ENCODE peak calls at places on chromosomes 1 and 21, in nine cellular contexts. I is activated T-helper 1 cell treated with anti-CD3 and anti-CD28 coated beads, Interleukin-12 subunit alpha, Interleukin-12 subunit beta, Interleukin-2, Interleukin-4 antibody, amounts not matched to agents 30 ng/mL and 10 ng/mL and 1 ng/mL, durations not matched to agents 14 hours and 24 hours and 36 hours; T is SW 1271; F is HCT116; E is NCI-H1436; X is GM12864; O is NCI-H1105; B is AG08396; Y is naive thymus-derived CD4-positive, alpha-beta T cell. D is an unnamed sample.

GRCh38 chr1:228098323-228098931 is 4.7 kb downstream of the C1orf35 start:
- DNase-seq in I (no peak), T (no peak), F (no peak), E (no peak), X (no peak), O (no peak), B (no peak), Y (no peak), D (no peak)

GRCh38 chr1:221840511-221841243 is 98.8 kb upstream of the DUSP10 start:
- DNase-seq in I (no peak), T (no peak), F (no peak), E (no peak), X (peak), O (no peak), B (no peak), Y (no peak), D (no peak)

GRCh38 chr1:209038316-209038715 is 545.2 kb upstream of the CAMK1G start:
- DNase-seq in I (no peak), T (no peak), F (no peak), E (no peak), X (no peak), O (no peak), B (no peak), Y (no peak), D (no peak)

GRCh38 chr1:11920239-11920903 is 5.9 kb downstream of the KIAA2013 start:
- DNase-seq in I (no peak), T (no peak), F (no peak), E (no peak), X (no peak), O (no peak), B (no peak), Y (no peak), D (no peak)

GRCh38 chr1:71438626-71439025 is 357.8 kb upstream of the ZRANB2 start:
- DNase-seq in I (no peak), T (no peak), F (no peak), E (no peak), X (no peak), O (no peak), B (no peak), Y (no peak), D (no peak)

GRCh38 chr1:204408074-204408507 is 3.5 kb downstream of the PPP1R15B start:
- DNase-seq in I (no peak), T (no peak), F (no peak), E (no peak), X (no peak), O (peak), B (peak), Y (peak), D (no peak)

GRCh38 chr1:68232354-68233148 is at the start of gene WLS:
- DNase-seq in I (no peak), T (peak), F (peak), E (peak), X (no peak), O (peak), B (peak), Y (no peak), D (peak)

GRCh38 chr21:26388731-26389231 is 184.3 kb downstream of the CYYR1 start:
- DNase-seq in I (no peak), T (peak), F (no peak), E (no peak), X (no peak), O (no peak), B (no peak), Y (no peak), D (no peak)

GRCh38 chr1:196637606-196638005 is 14.2 kb upstream of the CFH start:
- DNase-seq in I (no peak), T (no peak), F (no peak), E (no peak), X (no peak), O (no peak), B (no peak), Y (no peak), D (no peak)

GRCh38 chr1:31483012-31483946 is 70.3 kb downstream of the SERINC2 start:
- DNase-seq in I (no peak), T (no peak), F (no peak), E (no peak), X (no peak), O (no peak), B (peak), Y (no peak), D (peak)

GRCh38 chr1:218557731-218558130 is 212.6 kb downstream of the TGFB2 start:
- DNase-seq in I (no peak), T (no peak), F (no peak), E (peak), X (no peak), O (peak), B (no peak), Y (no peak), D (peak)

GRCh38 chr21:34889287-34889536 is 159.9 kb downstream of the RUNX1 start:
- DNase-seq in I (no peak), T (no peak), F (no peak), E (peak), X (no peak), O (peak), B (peak), Y (no peak), D (peak)

GRCh38 chr1:218948446-218948845 is 225.2 kb upstream of the LYPLAL1 start:
- DNase-seq in I (no peak), T (no peak), F (no peak), E (no peak), X (no peak), O (no peak), B (no peak), Y (no peak), D (no peak)

GRCh38 chr1:21499283-21499945 is 9.8 kb upstream of the ALPL start:
- DNase-seq in I (no peak), T (no peak), F (no peak), E (no peak), X (no peak), O (no peak), B (no peak), Y (no peak), D (no peak)

GRCh38 chr1:156667610-156667967 is 9.6 kb downstream of the NES start:
- DNase-seq in I (no peak), T (no peak), F (no peak), E (no peak), X (no peak), O (no peak), B (no peak), Y (no peak), D (no peak)

D was measured in COR-L47.